ENCODE peak calls at places on chromosomes 7 and 10, in six cellular contexts. Y, E, L, O, W and T are unnamed samples.

GRCh38 chr10:60849762-60850161 is 71.5 kb downstream of the CDK1 start:
- DNase-seq in Y (no peak), E (no peak), L (no peak), O (no peak), W (no peak), T (no peak)

GRCh38 chr7:1537631-1538412 is 7.3 kb downstream of the MAFK start:
- DNase-seq in Y (no peak), E (peak; percentile 74), L (peak; percentile 93), O (peak; percentile 97), W (peak; percentile 100), T (peak; percentile 61)

GRCh38 chr7:92602352-92603088 is 12.3 kb upstream of the FAM133B start:
- DNase-seq in Y (no peak), E (no peak), L (no peak), O (peak; percentile 47), W (no peak), T (peak; percentile 65)

GRCh38 chr10:14889318-14889717 is 10.7 kb downstream of the SUV39H2 start:
- DNase-seq in Y (no peak), E (no peak), L (no peak), O (no peak), W (no peak), T (peak; percentile 19)

GRCh38 chr7:68155676-68156075 is 1159.0 kb downstream of the TYW1 start:
- DNase-seq in Y (no peak), E (no peak), L (no peak), O (no peak), W (no peak), T (no peak)

GRCh38 chr10:50417906-50418697 is 166.8 kb upstream of the ASAH2 start:
- DNase-seq in Y (peak; percentile 69), E (peak; percentile 74), L (peak; percentile 13), O (peak; percentile 80), W (peak; percentile 81), T (peak; percentile 88)

GRCh38 chr10:72311667-72312066 is 37.9 kb downstream of the DDIT4 start:
- DNase-seq in Y (no peak), E (no peak), L (no peak), O (no peak), W (no peak), T (no peak)

GRCh38 chr10:118955531-118956252 is 73.8 kb upstream of the NANOS1 start:
- DNase-seq in Y (no peak), E (no peak), L (no peak), O (no peak), W (no peak), T (no peak)

GRCh38 chr7:111266613-111267012 is 175.7 kb downstream of the LRRN3 start:
- DNase-seq in Y (no peak), E (no peak), L (no peak), O (peak; percentile 67), W (peak; percentile 28), T (peak; percentile 10)

GRCh38 chr10:75740541-75740940 is 309.1 kb downstream of the LRMDA start:
- DNase-seq in Y (no peak), E (no peak), L (no peak), O (no peak), W (no peak), T (no peak)

GRCh38 chr10:24351883-24352778 is 143.2 kb downstream of the KIAA1217 start:
- DNase-seq in Y (no peak), E (no peak), L (no peak), O (peak; percentile 31), W (no peak), T (no peak)

GRCh38 chr7:157525501-157525915 is 188.7 kb downstream of the DNAJB6 start:
- DNase-seq in Y (no peak), E (no peak), L (no peak), O (no peak), W (no peak), T (no peak)

DNA sequence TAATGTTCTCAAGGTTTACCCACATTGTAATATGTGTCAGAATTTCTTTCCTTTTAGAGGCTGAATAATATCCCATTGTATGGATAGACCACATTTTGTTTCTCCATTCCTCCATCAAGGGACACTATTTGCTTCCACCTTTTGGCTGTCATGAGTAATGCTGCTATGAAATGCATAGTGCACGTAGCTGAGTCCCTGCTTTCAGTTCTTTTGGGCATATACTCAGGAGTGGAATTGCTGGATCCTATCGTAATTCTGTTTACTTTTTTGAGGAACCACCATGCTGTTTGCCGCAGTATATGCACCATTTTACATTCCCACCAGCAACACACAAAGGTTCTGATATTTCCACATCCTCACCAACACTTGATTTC is 60.0 kb downstream of the PRF1 start:
- DNase-seq in Y (no peak), E (no peak), L (no peak), O (peak; percentile 13), W (no peak), T (no peak)
- TF ChIP-seq CTCF in Y (peak; percentile 55), E (no peak), L (no peak), O (peak; percentile 33), W (peak; percentile 37), T (no peak)

GRCh38 chr10:70131560-70131937 is 1.1 kb downstream of the AIFM2 start:
- DNase-seq in Y (no peak), E (no peak), L (no peak), O (no peak), W (no peak), T (no peak)
- H3K4me3 ChIP-seq in Y (no peak overlapping the region), E (peak overlapping the region; percentile 67), L (peak overlapping the region; percentile 90), O (no peak overlapping the region), W (no peak overlapping the region), T (peak overlapping the region; percentile 45)

GRCh38 chr10:98433881-98434732 is 12.6 kb downstream of the HPS1 start:
- DNase-seq in Y (no peak), E (no peak), L (no peak), O (peak; percentile 84), W (peak; percentile 53), T (no peak)

GRCh38 chr10:98433371-98433770 is 13.4 kb downstream of the HPS1 start:
- DNase-seq in Y (no peak), E (no peak), L (no peak), O (no peak), W (no peak), T (no peak)

GRCh38 chr10:98431016-98431415 is 15.7 kb downstream of the HPS1 start:
- DNase-seq in Y (no peak), E (no peak), L (no peak), O (no peak), W (no peak), T (no peak)

GRCh38 chr10:98430427-98430826 is 15.4 kb upstream of the PYROXD2 start:
- DNase-seq in Y (no peak), E (no peak), L (no peak), O (no peak), W (no peak), T (no peak)

GRCh38 chr10:98432330-98432729 is 14.4 kb downstream of the HPS1 start:
- DNase-seq in Y (no peak), E (no peak), L (no peak), O (no peak), W (no peak), T (no peak)
- H3K36me3 ChIP-seq in Y (peaks cover 79% of the 10 kb centered on the region), E (peaks cover 23% of the 10 kb centered on the region), L (peaks cover 62% of the 10 kb centered on the region), O (peaks cover 58% of the 10 kb centered on the region), W (peaks cover 37% of the 10 kb centered on the region), T (peaks cover 23% of the 10 kb centered on the region)

GRCh38 chr10:66273966-66274519 is 651.8 kb upstream of the LRRTM3 start:
- DNase-seq in Y (no peak), E (no peak), L (no peak), O (no peak), W (no peak), T (no peak)

GRCh38 chr10:66283064-66283463 is 642.8 kb upstream of the LRRTM3 start:
- DNase-seq in Y (no peak), E (no peak), L (no peak), O (no peak), W (no peak), T (peak; percentile 70)

GRCh38 chr10:66281327-66281726 is 644.5 kb upstream of the LRRTM3 start:
- DNase-seq in Y (no peak), E (no peak), L (no peak), O (no peak), W (no peak), T (no peak)

DNA sequence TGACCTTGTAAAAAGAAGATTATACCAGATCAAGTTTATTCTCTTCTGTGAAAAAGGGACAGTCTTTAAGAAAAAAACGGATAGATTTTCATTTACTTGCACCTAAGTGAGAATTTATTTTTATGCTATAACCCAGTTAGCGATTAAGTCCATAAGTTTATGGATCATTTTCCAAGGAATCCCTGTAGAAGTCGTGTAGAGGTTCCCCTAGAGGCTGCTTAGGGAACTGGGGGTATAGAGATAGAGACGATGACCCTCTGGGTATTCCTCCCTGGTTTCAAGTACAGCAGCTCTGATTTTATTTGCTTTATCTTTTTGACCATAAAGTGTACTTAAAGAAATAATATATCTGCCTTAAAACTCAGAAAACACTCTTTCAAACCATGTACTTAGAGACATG is 648.4 kb upstream of the LRRTM3 start:
- DNase-seq in Y (no peak), E (no peak), L (no peak), O (no peak), W (no peak), T (no peak)
- TF ChIP-seq CTCF in Y (no peak), E (no peak), L (no peak), O (no peak), W (peak; percentile 40), T (no peak)

GRCh38 chr7:122260336-122260735 is 44.2 kb downstream of the FEZF1 start:
- DNase-seq in Y (no peak), E (no peak), L (no peak), O (no peak), W (no peak), T (no peak)
- H3K4me3 ChIP-seq in Y (no peak overlapping the region), E (no peak overlapping the region), L (no peak overlapping the region), O (no peak overlapping the region), W (no peak overlapping the region), T (no peak overlapping the region)

DNA sequence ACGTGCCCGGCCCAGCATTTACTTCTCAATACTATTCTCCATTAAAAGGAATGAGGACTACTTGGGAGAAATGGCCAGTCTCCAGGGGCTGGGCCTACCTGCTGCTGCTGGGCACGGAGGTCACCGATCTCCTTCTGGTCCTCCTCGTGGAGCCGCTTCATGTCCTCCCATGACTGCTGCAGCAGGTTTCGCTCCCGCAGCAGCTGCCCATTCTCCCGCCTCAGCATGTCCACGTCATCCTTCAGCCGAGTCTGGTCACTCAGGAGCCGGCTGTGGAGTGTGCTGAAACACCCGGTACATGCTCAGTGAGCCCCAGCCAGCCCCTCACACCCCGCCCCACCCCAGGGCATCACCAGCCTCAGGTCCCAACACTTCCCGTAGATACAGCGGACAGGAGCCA is 73.3 kb downstream of the DLG5 start:
- DNase-seq in Y (no peak), E (no peak), L (no peak), O (no peak), W (no peak), T (no peak)
- H3K36me3 ChIP-seq in Y (no peaks in the 10 kb centered on the region), E (no peaks in the 10 kb centered on the region), L (peaks cover 14% of the 10 kb centered on the region), O (peaks cover 36% of the 10 kb centered on the region), W (no peaks in the 10 kb centered on the region), T (peaks cover 25% of the 10 kb centered on the region)

GRCh38 chr7:74585844-74586243 is 71.7 kb upstream of the GTF2I start:
- DNase-seq in Y (no peak), E (no peak), L (no peak), O (no peak), W (no peak), T (no peak)

GRCh38 chr7:74582447-74583039 is 75.0 kb upstream of the GTF2I start:
- DNase-seq in Y (no peak), E (no peak), L (no peak), O (no peak), W (no peak), T (no peak)

GRCh38 chr7:74583630-74584029 is 73.9 kb upstream of the GTF2I start:
- DNase-seq in Y (no peak), E (no peak), L (no peak), O (no peak), W (no peak), T (peak; percentile 96)

GRCh38 chr7:74586258-74587200 is 71.0 kb upstream of the GTF2I start:
- DNase-seq in Y (no peak), E (no peak), L (no peak), O (no peak), W (no peak), T (no peak)

GRCh38 chr7:74584160-74584954 is 73.2 kb upstream of the GTF2I start:
- DNase-seq in Y (no peak), E (peak; percentile 42), L (no peak), O (no peak), W (no peak), T (no peak)
- TF ChIP-seq CTCF in Y (peak; percentile 14), E (no peak), L (no peak), O (no peak), W (no peak), T (no peak)